ENCODE peak calls at places on chromosomes 16 and 17, in seven cellular contexts. D is H7; R is stomach; A is DND-41; J is CD8-positive, alpha-beta memory T cell; B is thoracic aorta; G is hepatocyte. O is an unnamed sample.

GRCh38 chr17:82838386-82839063 is 1.3 kb downstream of the ZNF750 start:
- DNase-seq in B (no peak), R (no peak), G (peak; percentile 64), J (no peak), D (peak; percentile 20), A (no peak), O (no peak)

GRCh38 chr16:57945740-57946138 is 25.2 kb downstream of the CNGB1 start:
- DNase-seq in R (no peak), D (peak; percentile 66), B (no peak), A (no peak), J (no peak), G (no peak), O (no peak)

GRCh38 chr17:47905221-47905733 is 9.2 kb downstream of the SP2 start:
- DNase-seq in G (no peak), B (peak; percentile 51), J (no peak), R (peak; percentile 63), D (no peak), A (no peak), O (no peak)

GRCh38 chr16:85398050-85398451 is 215.1 kb upstream of the GSE1 start:
- DNase-seq in D (no peak), R (no peak), G (no peak), A (peak; percentile 5), B (no peak), J (no peak), O (no peak)

GRCh38 chr17:67386965-67387551 is 10.0 kb downstream of the PITPNC1 start:
- DNase-seq in R (peak; percentile 42), B (no peak), A (peak; percentile 64), D (peak; percentile 85), G (peak; percentile 56), J (peak; percentile 43), O (peak; percentile 42)

GRCh38 chr16:84362410-84362809 is 5.9 kb upstream of the ATP2C2 start:
- DNase-seq in A (no peak), R (no peak), B (no peak), D (peak; percentile 53), J (no peak), G (no peak), O (no peak)

GRCh38 chr16:28258571-28258970 is 33.8 kb upstream of the SBK1 start:
- DNase-seq in R (peak; percentile 51), D (peak; percentile 81), G (peak; percentile 43), J (no peak), A (no peak), B (no peak), O (no peak)

GRCh38 chr17:18262111-18262510 is 1.6 kb downstream of the MIEF2 start:
- DNase-seq in J (no peak), B (no peak), R (no peak), G (no peak), D (no peak), A (no peak), O (no peak)

GRCh38 chr16:58417600-58417999 is 25.3 kb downstream of the GINS3 start:
- DNase-seq in B (no peak), D (no peak), G (no peak), R (no peak), A (no peak), J (no peak), O (no peak)

DNA sequence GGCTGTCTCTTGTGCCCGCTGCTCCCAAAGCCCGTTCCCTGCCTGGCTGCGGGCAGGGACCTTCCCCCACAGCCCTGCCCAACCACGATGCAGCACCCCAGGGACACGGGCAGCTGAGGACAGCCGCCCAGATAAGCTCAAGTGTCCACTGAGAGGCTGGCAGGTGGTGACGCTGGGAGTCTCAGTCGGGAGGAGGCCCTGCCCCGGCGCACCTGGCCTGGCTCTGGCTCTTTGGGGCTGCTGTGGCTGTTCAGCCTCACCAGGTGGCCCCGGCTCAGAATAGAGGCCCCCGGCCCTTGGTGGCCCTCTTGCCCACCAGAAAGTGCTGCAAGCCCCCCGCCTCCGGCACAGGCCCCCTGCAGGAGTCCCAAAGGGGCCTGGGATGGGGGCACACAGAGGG is 5.5 kb downstream of the NTHL1 start:
- DNase-seq in R (peak; percentile 82), B (no peak), A (no peak), D (no peak), J (no peak), G (no peak), O (no peak)
- H3K4me3 ChIP-seq in R (no peak overlapping the region), B (no peak overlapping the region), A (no peak overlapping the region), D (no peak overlapping the region), J (no peak overlapping the region), G (no peak overlapping the region), O (no peak overlapping the region)

GRCh38 chr17:29620779-29621500 is 1.8 kb downstream of the CORO6 start:
- DNase-seq in G (no peak), A (no peak), R (no peak), J (no peak), D (no peak), B (no peak), O (no peak)

GRCh38 chr17:29622337-29623282 is at the start of gene CORO6:
- DNase-seq in R (peak; percentile 60), G (peak; percentile 78), B (no peak), A (peak; percentile 84), J (peak; percentile 64), D (peak; percentile 97), O (no peak)

GRCh38 chr17:29620271-29620670 is 2.4 kb downstream of the CORO6 start:
- DNase-seq in B (no peak), R (no peak), A (no peak), D (peak; percentile 70), J (no peak), G (no peak), O (no peak)

GRCh38 chr17:29623283-29623647 is 553 bp upstream of the CORO6 start:
- DNase-seq in G (no peak), R (no peak), A (no peak), B (no peak), J (no peak), D (peak; percentile 62), O (no peak)

DNA sequence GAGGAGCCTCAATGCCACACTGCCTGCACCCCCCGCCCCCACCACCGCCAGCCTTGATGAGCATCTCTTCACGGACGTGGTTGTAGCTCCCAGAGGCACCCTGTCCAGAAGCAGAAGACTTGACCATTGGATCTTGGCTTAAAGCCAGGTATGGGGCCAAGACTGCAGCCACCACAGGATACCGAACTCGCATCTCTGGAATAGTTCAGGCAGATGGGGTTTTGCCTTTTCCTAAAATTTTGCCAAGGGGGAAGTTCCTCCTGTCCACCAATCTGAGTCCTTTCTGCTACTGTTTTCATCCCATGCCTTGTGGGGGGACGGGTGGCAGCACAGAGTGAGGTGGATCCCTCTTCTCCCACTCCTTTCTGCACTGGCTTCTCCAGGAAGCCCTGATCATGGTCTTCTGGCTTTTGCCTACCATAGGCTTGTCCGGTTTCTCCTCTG is 939 bp downstream of the CORO6 start:
- DNase-seq in B (no peak), J (no peak), R (no peak), D (peak; percentile 29), G (no peak), A (no peak), O (no peak)
- H3K4me3 ChIP-seq in B (peak overlapping the region; percentile 91), J (no peak overlapping the region), R (peak overlapping the region; percentile 61), D (no peak overlapping the region), G (no peak overlapping the region), A (peak overlapping the region; percentile 58), O (no peak overlapping the region)

GRCh38 chr17:35315283-35315682 is 58.1 kb downstream of the SLFN11 start:
- DNase-seq in R (no peak), G (no peak), D (no peak), A (no peak), J (no peak), B (no peak), O (no peak)

GRCh38 chr17:35312790-35313711 is 60.4 kb downstream of the SLFN11 start:
- DNase-seq in A (peak; percentile 77), J (peak; percentile 96), D (peak; percentile 67), G (peak; percentile 77), R (peak; percentile 37), B (no peak), O (peak; percentile 84)

GRCh38 chr17:35313875-35314409 is 59.5 kb downstream of the SLFN11 start:
- DNase-seq in A (no peak), G (no peak), D (peak; percentile 27), B (no peak), R (no peak), J (peak; percentile 33), O (no peak)

GRCh38 chr17:35315971-35316370 is 57.5 kb downstream of the SLFN11 start:
- DNase-seq in B (no peak), J (no peak), R (no peak), G (no peak), D (no peak), A (no peak), O (no peak)

DNA sequence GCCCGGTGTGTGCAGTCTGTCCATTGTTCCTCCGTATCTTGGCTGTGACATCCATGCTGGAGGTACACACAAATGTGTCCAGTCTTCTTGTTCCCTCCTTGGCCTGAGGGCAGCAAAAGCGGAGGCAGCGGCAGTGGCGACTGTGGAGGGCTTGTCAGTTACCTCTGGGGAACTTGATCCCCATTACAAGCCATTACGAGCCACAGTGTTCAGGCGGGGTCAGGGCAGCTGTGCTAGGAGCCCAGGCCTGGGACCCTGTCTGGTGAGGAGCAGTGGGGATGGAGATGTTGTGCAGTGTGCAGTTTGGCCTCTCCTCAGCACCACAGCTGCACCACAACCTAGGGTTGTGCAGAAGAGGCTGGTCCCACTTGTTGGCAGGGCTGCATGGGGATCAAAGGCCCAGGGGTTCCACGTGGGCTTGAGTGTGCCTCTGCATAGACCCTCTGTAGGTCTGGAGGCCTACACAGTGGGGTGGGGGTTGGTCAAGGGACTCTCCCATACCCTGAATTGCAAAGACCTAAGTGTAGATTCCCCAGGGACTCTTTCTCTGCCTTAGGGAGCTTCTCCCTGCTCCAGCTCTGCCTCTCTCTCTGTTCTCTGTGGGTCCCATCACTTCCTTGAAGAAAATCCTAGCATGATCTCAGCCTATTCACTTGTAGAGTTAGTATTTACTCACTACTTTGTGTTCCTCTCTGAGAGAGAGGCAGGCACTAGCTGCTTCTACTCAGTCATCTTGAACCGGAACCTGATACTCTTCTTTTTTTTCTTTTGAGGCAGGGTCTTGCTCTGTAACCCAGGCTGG is 58.8 kb downstream of the SLFN11 start:
- DNase-seq in R (no peak), B (no peak), A (no peak), D (peak; percentile 17), G (no peak), J (peak; percentile 10), O (no peak)
- H3K4me3 ChIP-seq in R (no peak overlapping the region), B (peak overlapping the region; percentile 69), A (no peak overlapping the region), D (peak overlapping the region; percentile 62), G (no peak overlapping the region), J (peak overlapping the region; percentile 83), O (no peak overlapping the region)

GRCh38 chr17:10036511-10037061 is 131.5 kb upstream of the RCVRN start:
- DNase-seq in G (no peak), D (no peak), R (no peak), B (no peak), J (no peak), A (no peak), O (no peak)
- H3K4me3 ChIP-seq in G (no peak overlapping the region), D (no peak overlapping the region), R (peak overlapping the region; percentile 6), B (peak overlapping the region; percentile 29), J (no peak overlapping the region), A (no peak overlapping the region), O (no peak overlapping the region)

GRCh38 chr16:73036074-73036826 is 11.7 kb downstream of the ZFHX3 start:
- DNase-seq in D (peak; percentile 68), J (no peak), G (no peak), B (no peak), A (no peak), R (no peak), O (no peak)
- H3K4me3 ChIP-seq in D (no peak overlapping the region), J (no peak overlapping the region), G (no peak overlapping the region), B (peak overlapping the region; percentile 35), A (no peak overlapping the region), R (no peak overlapping the region), O (no peak overlapping the region)

DNA sequence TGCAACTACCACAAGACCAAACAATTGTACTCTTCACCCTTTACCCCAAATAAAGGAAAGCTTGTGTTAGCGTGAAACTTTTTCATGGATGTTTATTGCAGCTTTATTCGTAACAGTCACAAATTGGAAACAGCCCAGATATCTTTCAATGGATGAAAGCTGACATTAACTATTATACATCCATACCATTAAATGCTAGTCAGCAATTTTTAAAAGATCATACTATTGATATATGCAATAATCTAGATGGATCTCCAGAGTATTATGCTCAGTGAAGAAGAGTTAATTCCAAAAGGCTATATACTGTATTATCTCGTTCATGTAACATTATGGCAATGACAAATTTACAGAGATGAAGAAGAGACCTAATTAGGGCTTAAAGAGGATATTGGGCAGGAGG is 1491.2 kb upstream of the CDH8 start:
- DNase-seq in D (no peak), J (no peak), G (no peak), A (no peak), B (no peak), R (no peak), O (no peak)
- H3K4me3 ChIP-seq in D (no peak overlapping the region), J (no peak overlapping the region), G (no peak overlapping the region), A (no peak overlapping the region), B (no peak overlapping the region), R (no peak overlapping the region), O (no peak overlapping the region)